ENCODE peak calls at places on chromosomes 12 and 14, in seven cellular contexts. V is cardiac muscle cell; Y is Kasumi-1; H is stimulated activated CD4-positive, alpha-beta T cell treated with anti-CD3 and anti-CD28 coated beads, TNF-alpha, amount 100 ng/mL, for 24 hours; T is GM12865; X is spleen; M is astrocyte of the spinal cord. O is an unnamed sample.

GRCh38 chr12:117590999-117591398 is 229.6 kb upstream of the NOS1 start:
- DNase-seq in V (no peak), Y (no peak), H (no peak), T (no peak), X (no peak), M (no peak), O (no peak)

GRCh38 chr14:23660290-23661226 is 24.4 kb downstream of the DHRS2 start:
- DNase-seq in V (no peak), Y (no peak), H (no peak), T (peak; percentile 71), X (peak; percentile 82), M (no peak), O (no peak)

GRCh38 chr14:64196668-64197411 is 97.3 kb downstream of the ESR2 start:
- DNase-seq in V (peak; percentile 63), Y (no peak), H (no peak), T (peak; percentile 65), X (peak; percentile 85), M (peak; percentile 52), O (peak; percentile 54)

GRCh38 chr12:96070670-96071279 is 35.4 kb upstream of the LTA4H start:
- DNase-seq in V (peak; percentile 22), Y (peak; percentile 21), H (no peak), T (peak; percentile 52), X (no peak), M (peak; percentile 25), O (no peak)

GRCh38 chr12:78208106-78208505 is 377.4 kb downstream of the NAV3 start:
- DNase-seq in V (no peak), Y (no peak), H (no peak), T (no peak), X (no peak), M (peak; percentile 37), O (no peak)

GRCh38 chr12:93540506-93540905 is 32.0 kb upstream of the SOCS2 start:
- DNase-seq in V (no peak), Y (no peak), H (no peak), T (no peak), X (no peak), M (no peak), O (no peak)

GRCh38 chr12:18643673-18644072 is 94.1 kb downstream of the PLCZ1 start:
- DNase-seq in V (peak; percentile 81), Y (no peak), H (no peak), T (no peak), X (no peak), M (peak; percentile 42), O (peak; percentile 10)

GRCh38 chr14:61148742-61149350 is 132.3 kb downstream of the TMEM30B start:
- DNase-seq in V (no peak), Y (no peak), H (no peak), T (no peak), X (no peak), M (no peak), O (no peak)

GRCh38 chr14:61566537-61567225 is 128.6 kb upstream of the HIF1A start:
- DNase-seq in V (peak; percentile 85), Y (no peak), H (no peak), T (no peak), X (no peak), M (peak; percentile 74), O (peak; percentile 29)

GRCh38 chr12:92593734-92594402 is 108.9 kb upstream of the PLEKHG7 start:
- DNase-seq in V (peak; percentile 74), Y (peak; percentile 98), H (peak; percentile 67), T (peak; percentile 92), X (peak; percentile 84), M (peak; percentile 87), O (peak; percentile 89)

GRCh38 chr12:96361074-96361473 is 39.2 kb downstream of the CDK17 start:
- DNase-seq in V (no peak), Y (no peak), H (no peak), T (no peak), X (no peak), M (no peak), O (no peak)

GRCh38 chr12:123856681-123857080 is 94.6 kb downstream of the DNAH10 start:
- DNase-seq in V (no peak), Y (no peak), H (no peak), T (no peak), X (no peak), M (no peak), O (no peak)

GRCh38 chr12:122206976-122207375 is 3.5 kb downstream of the B3GNT4 start:
- DNase-seq in V (no peak), Y (no peak), H (no peak), T (no peak), X (no peak), M (no peak), O (no peak)

GRCh38 chr12:71503579-71504470 is 64.2 kb downstream of the LGR5 start:
- DNase-seq in V (no peak), Y (peak; percentile 31), H (no peak), T (peak; percentile 10), X (no peak), M (no peak), O (no peak)

GRCh38 chr14:105091335-105092123 is 26.3 kb upstream of the GPR132 start:
- DNase-seq in V (peak; percentile 20), Y (no peak), H (no peak), T (no peak), X (peak; percentile 86), M (no peak), O (peak; percentile 75)

GRCh38 chr14:100155881-100156645 is 3.4 kb downstream of the DEGS2 start:
- DNase-seq in V (no peak), Y (no peak), H (no peak), T (no peak), X (no peak), M (no peak), O (no peak)

GRCh38 chr12:70691018-70691672 is 53.9 kb upstream of the PTPRB start:
- DNase-seq in V (peak; percentile 67), Y (no peak), H (no peak), T (no peak), X (no peak), M (peak; percentile 34), O (no peak)

GRCh38 chr12:46692606-46693005 is 133.2 kb downstream of the SLC38A4 start:
- DNase-seq in V (no peak), Y (no peak), H (no peak), T (no peak), X (no peak), M (no peak), O (no peak)